ENCODE peak calls at places on chromosome 1, in four cellular contexts. One of them, this sample, is unnamed.

GRCh38 chr1:240030236-240030635 is 61.4 kb upstream of the FMN2 start:
- DNase-seq in HCT116: no peak
- DNase-seq in K562: no peak
- DNase-seq in SK-N-SH: no peak
- DNase-seq in this sample: no peak

GRCh38 chr1:118985611-118986290 is 2.4 kb downstream of the TBX15 start:
- DNase-seq in HCT116: no peak
- DNase-seq in SK-N-SH: peak; percentile 11
- DNase-seq in K562: no peak
- DNase-seq in this sample: no peak

GRCh38 chr1:34863501-34863900 is 4.0 kb upstream of the SMIM12 start:
- DNase-seq in SK-N-SH: no peak
- DNase-seq in K562: no peak
- DNase-seq in HCT116: no peak
- DNase-seq in this sample: no peak

GRCh38 chr1:172909606-172910326 is 141.0 kb downstream of the TNFSF18 start:
- DNase-seq in K562: no peak
- DNase-seq in SK-N-SH: no peak
- DNase-seq in HCT116: no peak
- DNase-seq in this sample: no peak

GRCh38 chr1:27057389-27057788 is 44.7 kb upstream of the TENT5B start:
- DNase-seq in SK-N-SH: peak; percentile 67
- DNase-seq in HCT116: no peak
- DNase-seq in K562: no peak
- DNase-seq in this sample: no peak

GRCh38 chr1:20199410-20199809 is 13.1 kb upstream of the PLA2G2C start:
- DNase-seq in HCT116: no peak
- DNase-seq in SK-N-SH: no peak
- DNase-seq in K562: no peak
- DNase-seq in this sample: no peak

GRCh38 chr1:107493111-107493716 is 352.4 kb downstream of the NTNG1 start:
- DNase-seq in HCT116: no peak
- DNase-seq in SK-N-SH: peak; percentile 27
- DNase-seq in K562: no peak
- DNase-seq in this sample: no peak

GRCh38 chr1:10867138-10867721 is 70.8 kb upstream of the CASZ1 start:
- DNase-seq in SK-N-SH: peak; percentile 95
- DNase-seq in HCT116: no peak
- DNase-seq in K562: peak; percentile 93
- DNase-seq in this sample: no peak

GRCh38 chr1:44619261-44619900 is 54.9 kb downstream of the TMEM53 start:
- DNase-seq in SK-N-SH: no peak
- DNase-seq in K562: no peak
- DNase-seq in HCT116: no peak
- DNase-seq in this sample: no peak

GRCh38 chr1:33081554-33082305 is 777 bp downstream of the AZIN2 start:
- DNase-seq in SK-N-SH: no peak
- DNase-seq in HCT116: no peak
- DNase-seq in K562: peak; percentile 28
- DNase-seq in this sample: no peak

GRCh38 chr1:115712911-115713609 is 55.5 kb downstream of the CASQ2 start:
- DNase-seq in HCT116: no peak
- DNase-seq in K562: no peak
- DNase-seq in SK-N-SH: no peak
- DNase-seq in this sample: no peak

GRCh38 chr1:228913649-228914048 is 178.4 kb downstream of the RHOU start:
- DNase-seq in HCT116: no peak
- DNase-seq in K562: no peak
- DNase-seq in SK-N-SH: no peak
- DNase-seq in this sample: no peak

GRCh38 chr1:67753776-67754525 is 69.0 kb downstream of the GADD45A start:
- DNase-seq in K562: peak; percentile 66
- DNase-seq in HCT116: peak; percentile 71
- DNase-seq in SK-N-SH: no peak
- DNase-seq in this sample: no peak

GRCh38 chr1:68384872-68385390 is 64.8 kb downstream of the RPE65 start:
- DNase-seq in SK-N-SH: no peak
- DNase-seq in K562: no peak
- DNase-seq in HCT116: peak; percentile 95
- DNase-seq in this sample: no peak

GRCh38 chr1:51541313-51542050 is 22.4 kb upstream of the EPS15 start:
- DNase-seq in K562: no peak
- DNase-seq in SK-N-SH: no peak
- DNase-seq in HCT116: peak; percentile 77
- DNase-seq in this sample: no peak

GRCh38 chr1:209989525-209989924 is 51.5 kb downstream of the SYT14 start:
- DNase-seq in HCT116: no peak
- DNase-seq in SK-N-SH: peak; percentile 28
- DNase-seq in K562: peak; percentile 12
- DNase-seq in this sample: no peak

GRCh38 chr1:51088474-51088873 is 13.6 kb upstream of the C1orf185 start:
- DNase-seq in K562: peak; percentile 19
- DNase-seq in HCT116: peak; percentile 7
- DNase-seq in SK-N-SH: no peak
- DNase-seq in this sample: no peak

GRCh38 chr1:46815133-46815532 is 16.3 kb downstream of the CYP4B1 start:
- DNase-seq in HCT116: no peak
- DNase-seq in K562: no peak
- DNase-seq in SK-N-SH: no peak
- DNase-seq in this sample: no peak

GRCh38 chr1:72178266-72178665 is 104.1 kb downstream of the NEGR1 start:
- DNase-seq in HCT116: no peak
- DNase-seq in SK-N-SH: no peak
- DNase-seq in K562: no peak
- DNase-seq in this sample: no peak

GRCh38 chr1:182054698-182055326 is 6.7 kb downstream of the ZNF648 start:
- DNase-seq in HCT116: peak; percentile 26
- DNase-seq in K562: peak; percentile 52
- DNase-seq in SK-N-SH: peak; percentile 53
- DNase-seq in this sample: peak; percentile 39

GRCh38 chr1:83815348-83815747 is 183.6 kb downstream of the TTLL7 start:
- DNase-seq in HCT116: no peak
- DNase-seq in SK-N-SH: no peak
- DNase-seq in K562: no peak
- DNase-seq in this sample: no peak

GRCh38 chr1:9842073-9842711 is 18.4 kb upstream of the CLSTN1 start:
- DNase-seq in SK-N-SH: peak; percentile 21
- DNase-seq in K562: no peak
- DNase-seq in HCT116: no peak
- DNase-seq in this sample: no peak

GRCh38 chr1:53899206-53899628 is 5.2 kb downstream of the DIO1 start:
- DNase-seq in SK-N-SH: no peak
- DNase-seq in HCT116: no peak
- DNase-seq in K562: no peak
- DNase-seq in this sample: peak; percentile 79

GRCh38 chr1:106515375-106515774 is 541.1 kb upstream of the PRMT6 start:
- DNase-seq in SK-N-SH: no peak
- DNase-seq in HCT116: no peak
- DNase-seq in K562: no peak
- DNase-seq in this sample: no peak

GRCh38 chr1:214603819-214604252 is 841 bp downstream of the CENPF start:
- DNase-seq in HCT116: no peak
- DNase-seq in K562: peak; percentile 32
- DNase-seq in SK-N-SH: peak; percentile 60
- DNase-seq in this sample: no peak

GRCh38 chr1:85612704-85613361 is 32.3 kb downstream of the CCN1 start:
- DNase-seq in SK-N-SH: no peak
- DNase-seq in HCT116: no peak
- DNase-seq in K562: peak; percentile 36
- DNase-seq in this sample: peak; percentile 85
- TF ChIP-seq ELF1 in SK-N-SH: peak; percentile 52
- TF ChIP-seq ELF1 in HCT116: no peak
- TF ChIP-seq ELF1 in K562: peak; percentile 79
- TF ChIP-seq ELF1 in this sample: peak; percentile 55

DNA sequence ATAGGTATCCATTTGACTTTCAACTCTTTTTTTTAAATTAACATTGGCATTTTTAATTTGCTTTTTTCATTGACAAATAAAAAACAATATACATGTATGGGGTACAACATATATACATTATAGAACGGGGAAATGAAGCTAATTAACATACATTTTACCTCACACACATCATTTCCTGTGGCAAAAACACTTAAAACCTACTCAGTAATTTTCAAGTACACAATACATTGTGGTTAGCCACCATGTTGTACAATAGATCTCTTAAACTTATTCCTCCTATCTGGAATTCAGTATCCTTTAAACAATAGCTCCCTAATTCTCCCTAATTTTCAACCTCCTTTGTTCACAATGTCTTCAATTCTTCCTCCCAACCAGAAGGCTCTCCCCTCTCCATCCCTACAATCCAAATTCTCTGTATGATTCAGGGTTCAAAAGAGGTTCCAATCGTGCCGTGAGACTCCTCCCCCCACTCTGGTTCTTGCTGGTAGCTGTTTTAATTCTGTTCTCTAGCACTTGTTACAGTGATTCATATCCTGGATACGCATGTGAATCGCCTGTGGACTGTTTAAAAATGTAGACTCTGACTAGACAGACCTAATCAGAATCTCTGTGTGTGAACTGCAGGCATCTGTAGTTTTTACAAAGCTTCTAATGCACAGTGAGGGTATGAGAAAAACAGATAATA is 87.6 kb upstream of the DUSP10 start:
- DNase-seq in K562: no peak
- DNase-seq in SK-N-SH: no peak
- DNase-seq in HCT116: no peak
- DNase-seq in this sample: no peak
- TF ChIP-seq ELF1 in K562: no peak
- TF ChIP-seq ELF1 in SK-N-SH: no peak
- TF ChIP-seq ELF1 in HCT116: no peak
- TF ChIP-seq ELF1 in this sample: no peak

GRCh38 chr1:197423006-197423405 is 155.0 kb downstream of the CRB1 start:
- DNase-seq in SK-N-SH: no peak
- DNase-seq in HCT116: no peak
- DNase-seq in K562: no peak
- DNase-seq in this sample: no peak
- TF ChIP-seq ELF1 in SK-N-SH: no peak
- TF ChIP-seq ELF1 in HCT116: no peak
- TF ChIP-seq ELF1 in K562: no peak
- TF ChIP-seq ELF1 in this sample: no peak

GRCh38 chr1:178353524-178353923 is 143.2 kb downstream of the CLEC20A start:
- DNase-seq in HCT116: no peak
- DNase-seq in SK-N-SH: no peak
- DNase-seq in K562: no peak
- DNase-seq in this sample: no peak
- TF ChIP-seq ELF1 in HCT116: no peak
- TF ChIP-seq ELF1 in SK-N-SH: no peak
- TF ChIP-seq ELF1 in K562: no peak
- TF ChIP-seq ELF1 in this sample: no peak

GRCh38 chr1:232036161-232036942 is 409.8 kb downstream of the DISC1 start:
- DNase-seq in HCT116: no peak
- DNase-seq in K562: no peak
- DNase-seq in SK-N-SH: no peak
- DNase-seq in this sample: no peak

GRCh38 chr1:232039303-232039702 is 412.7 kb downstream of the DISC1 start:
- DNase-seq in HCT116: no peak
- DNase-seq in K562: no peak
- DNase-seq in SK-N-SH: no peak
- DNase-seq in this sample: no peak

GRCh38 chr1:232037774-232038388 is 411.3 kb downstream of the DISC1 start:
- DNase-seq in SK-N-SH: no peak
- DNase-seq in HCT116: no peak
- DNase-seq in K562: no peak
- DNase-seq in this sample: no peak

GRCh38 chr1:232040260-232040659 is 413.7 kb downstream of the DISC1 start:
- DNase-seq in K562: no peak
- DNase-seq in HCT116: no peak
- DNase-seq in SK-N-SH: no peak
- DNase-seq in this sample: no peak

GRCh38 chr1:232038704-232039103 is 412.1 kb downstream of the DISC1 start:
- DNase-seq in SK-N-SH: no peak
- DNase-seq in K562: no peak
- DNase-seq in HCT116: no peak
- DNase-seq in this sample: no peak
- TF ChIP-seq ELF1 in SK-N-SH: no peak
- TF ChIP-seq ELF1 in K562: no peak
- TF ChIP-seq ELF1 in HCT116: no peak
- TF ChIP-seq ELF1 in this sample: no peak

GRCh38 chr1:89557443-89557820 is 32.8 kb downstream of the LRRC8B start:
- DNase-seq in SK-N-SH: no peak
- DNase-seq in HCT116: no peak
- DNase-seq in K562: no peak
- DNase-seq in this sample: no peak

GRCh38 chr1:89557954-89558353 is 33.3 kb downstream of the LRRC8B start:
- DNase-seq in SK-N-SH: no peak
- DNase-seq in HCT116: no peak
- DNase-seq in K562: no peak
- DNase-seq in this sample: no peak

GRCh38 chr1:89555550-89555949 is 30.9 kb downstream of the LRRC8B start:
- DNase-seq in SK-N-SH: no peak
- DNase-seq in HCT116: no peak
- DNase-seq in K562: no peak
- DNase-seq in this sample: no peak

GRCh38 chr1:89553195-89553584 is 28.6 kb downstream of the LRRC8B start:
- DNase-seq in K562: no peak
- DNase-seq in SK-N-SH: no peak
- DNase-seq in HCT116: no peak
- DNase-seq in this sample: no peak

GRCh38 chr1:89556716-89557442 is 32.2 kb downstream of the LRRC8B start:
- DNase-seq in K562: no peak
- DNase-seq in HCT116: no peak
- DNase-seq in SK-N-SH: no peak
- DNase-seq in this sample: no peak
- TF ChIP-seq ELF1 in K562: no peak
- TF ChIP-seq ELF1 in HCT116: no peak
- TF ChIP-seq ELF1 in SK-N-SH: no peak
- TF ChIP-seq ELF1 in this sample: no peak

GRCh38 chr1:87292684-87293493 is 35.8 kb upstream of the LMO4 start:
- DNase-seq in HCT116: peak; percentile 36
- DNase-seq in SK-N-SH: peak; percentile 57
- DNase-seq in K562: peak; percentile 58
- DNase-seq in this sample: peak; percentile 54
- TF ChIP-seq ELF1 in HCT116: no peak
- TF ChIP-seq ELF1 in SK-N-SH: no peak
- TF ChIP-seq ELF1 in K562: no peak
- TF ChIP-seq ELF1 in this sample: no peak

GRCh38 chr1:6221210-6221784 is 14.5 kb downstream of the ICMT start:
- DNase-seq in K562: no peak
- DNase-seq in HCT116: no peak
- DNase-seq in SK-N-SH: no peak
- DNase-seq in this sample: no peak
- TF ChIP-seq ELF1 in K562: no peak
- TF ChIP-seq ELF1 in HCT116: no peak
- TF ChIP-seq ELF1 in SK-N-SH: no peak
- TF ChIP-seq ELF1 in this sample: no peak